ENCODE peak calls at places on chromosomes 4 and X, in eight cellular contexts. Q, D, X, V, B, Y, F and A are unnamed samples.

GRCh38 chrX:108426262-108426661 is 12.0 kb downstream of the COL4A6 start:
- DNase-seq in Q (no peak), X (no peak), B (no peak), V (no peak), Y (no peak), F (no peak), D (no peak), A (no peak)

GRCh38 chrX:150854856-150855255 is 43.6 kb downstream of the CD99L2 start:
- DNase-seq in D (no peak), Y (no peak), V (no peak), X (no peak), B (peak), F (no peak), Q (no peak), A (no peak)

GRCh38 chr4:185726931-185727330 is 85.1 kb downstream of the SORBS2 start:
- DNase-seq in Y (no peak), F (no peak), X (no peak), Q (no peak), B (no peak), D (peak), V (no peak), A (no peak)

GRCh38 chrX:129115104-129115503 is 408.2 kb downstream of the SMARCA1 start:
- DNase-seq in Q (peak), V (no peak), B (peak), D (no peak), X (no peak), Y (no peak), F (no peak), A (peak)

GRCh38 chrX:133325422-133325821 is 89.9 kb downstream of the GPC4 start:
- DNase-seq in V (no peak), Y (no peak), B (no peak), X (no peak), D (no peak), F (no peak), Q (no peak), A (no peak)

GRCh38 chr4:89056953-89057398 is at the start of gene FAM13A:
- DNase-seq in X (peak), Y (no peak), D (peak), F (peak), V (peak), Q (peak), B (peak), A (peak)

GRCh38 chr4:74503580-74503979 is 58.6 kb downstream of the AREG start:
- DNase-seq in X (no peak), B (no peak), Y (no peak), Q (no peak), D (no peak), V (no peak), F (no peak), A (peak)

GRCh38 chrX:150577174-150577573 is 8.8 kb downstream of the MTM1 start:
- DNase-seq in D (no peak), F (no peak), Q (no peak), X (no peak), B (no peak), V (no peak), Y (no peak), A (no peak)

GRCh38 chr4:78622253-78622979 is 70.8 kb downstream of the ANXA3 start:
- DNase-seq in F (no peak), B (no peak), X (no peak), V (no peak), Y (no peak), Q (no peak), D (no peak), A (no peak)

GRCh38 chrX:124256209-124256608 is 76.3 kb upstream of the TEX13D start:
- DNase-seq in F (no peak), Q (no peak), Y (no peak), V (no peak), B (no peak), D (no peak), X (no peak), A (no peak)

GRCh38 chrX:64321507-64321906 is 73.7 kb downstream of the MTMR8 start:
- DNase-seq in B (no peak), V (no peak), D (no peak), Q (no peak), X (no peak), Y (no peak), F (no peak), A (no peak)

GRCh38 chr4:53932784-53933183 is 131.6 kb downstream of the CHIC2 start:
- DNase-seq in X (no peak), Y (no peak), F (peak), Q (no peak), D (no peak), B (no peak), V (no peak), A (no peak)

GRCh38 chr4:152352215-152352614 is 183.7 kb downstream of the FBXW7 start:
- DNase-seq in D (no peak), F (no peak), Q (no peak), B (no peak), V (no peak), Y (no peak), X (no peak), A (no peak)

GRCh38 chrX:153507484-153508178 is 9.8 kb upstream of the ATP2B3 start:
- DNase-seq in F (no peak), B (peak), V (peak), X (peak), Y (peak), Q (peak), D (peak), A (peak)

GRCh38 chrX:103329991-103330390 is at the start of gene TCEAL7:
- DNase-seq in X (no peak), B (no peak), D (peak), F (no peak), Q (peak), Y (no peak), V (no peak), A (no peak)

GRCh38 chr4:3690576-3691152 is 75.5 kb upstream of the ADRA2C start:
- DNase-seq in F (no peak), D (no peak), Q (peak), V (peak), Y (no peak), B (no peak), X (no peak), A (no peak)

GRCh38 chrX:47200385-47201150 is 6.9 kb downstream of the UBA1 start:
- DNase-seq in Y (no peak), F (no peak), D (no peak), B (no peak), V (no peak), Q (no peak), X (no peak), A (no peak)

GRCh38 chr4:147530723-147531122 is 49.8 kb downstream of the EDNRA start:
- DNase-seq in Y (no peak), X (no peak), D (no peak), Q (no peak), B (no peak), F (no peak), V (no peak), A (no peak)

GRCh38 chrX:141632124-141632523 is 42.6 kb downstream of the SPANXA2 start:
- DNase-seq in Q (no peak), B (no peak), V (no peak), Y (no peak), D (no peak), F (no peak), X (no peak), A (peak)

GRCh38 chr4:21780158-21780557 is 168.4 kb downstream of the KCNIP4 start:
- DNase-seq in D (no peak), B (no peak), X (no peak), Y (no peak), F (no peak), Q (no peak), V (no peak), A (no peak)

GRCh38 chr4:180205276-180205675 is 2037.9 kb upstream of the TENM3 start:
- DNase-seq in V (no peak), D (no peak), Y (no peak), F (no peak), B (no peak), Q (no peak), X (no peak), A (no peak)

GRCh38 chr4:16122784-16123183 is 39.0 kb upstream of the PROM1 start:
- DNase-seq in X (no peak), V (no peak), Q (no peak), D (no peak), B (no peak), F (no peak), Y (no peak), A (no peak)

GRCh38 chr4:16124232-16124631 is 40.4 kb upstream of the PROM1 start:
- DNase-seq in D (no peak), Q (no peak), V (no peak), B (no peak), X (no peak), F (no peak), Y (no peak), A (no peak)

GRCh38 chr4:16123356-16124084 is 39.7 kb upstream of the PROM1 start:
- DNase-seq in Y (no peak), F (no peak), D (no peak), X (no peak), B (no peak), Q (no peak), V (peak), A (no peak)

GRCh38 chr4:16126714-16127113 is 42.9 kb upstream of the PROM1 start:
- DNase-seq in V (no peak), Q (no peak), Y (no peak), D (no peak), F (no peak), X (no peak), B (no peak), A (no peak)

GRCh38 chr4:16125571-16126445 is 42.0 kb upstream of the PROM1 start:
- DNase-seq in B (no peak), V (no peak), X (no peak), Q (no peak), D (no peak), Y (no peak), F (peak), A (no peak)
- TF ChIP-seq CTCF in B (no peak), V (no peak), X (no peak), Q (no peak), D (no peak), Y (no peak), F (no peak), A (no peak)

GRCh38 chr4:6709230-6710114 is at the start of gene MRFAP1L1:
- DNase-seq in Q (peak), D (peak), V (peak), B (peak), F (peak), Y (peak), X (peak), A (peak)
- TF ChIP-seq CTCF in Q (no peak), D (no peak), V (no peak), B (no peak), F (peak), Y (no peak), X (no peak), A (no peak)

GRCh38 chr4:67700119-67700873 is 659 bp downstream of the UBA6 start:
- DNase-seq in Q (no peak), D (no peak), X (no peak), F (no peak), V (no peak), Y (no peak), B (peak), A (peak)

GRCh38 chr4:67702166-67702565 is 1.2 kb upstream of the UBA6 start:
- DNase-seq in D (no peak), X (no peak), Q (no peak), Y (no peak), F (no peak), V (no peak), B (no peak), A (no peak)

GRCh38 chr4:67700874-67701850 is at the start of gene UBA6:
- DNase-seq in X (peak), D (peak), F (peak), Y (peak), Q (peak), B (peak), V (peak), A (peak)

GRCh38 chr4:67699603-67700002 is 1.4 kb downstream of the UBA6 start:
- DNase-seq in Q (no peak), D (no peak), F (no peak), X (no peak), B (no peak), Y (no peak), V (no peak), A (no peak)

DNA sequence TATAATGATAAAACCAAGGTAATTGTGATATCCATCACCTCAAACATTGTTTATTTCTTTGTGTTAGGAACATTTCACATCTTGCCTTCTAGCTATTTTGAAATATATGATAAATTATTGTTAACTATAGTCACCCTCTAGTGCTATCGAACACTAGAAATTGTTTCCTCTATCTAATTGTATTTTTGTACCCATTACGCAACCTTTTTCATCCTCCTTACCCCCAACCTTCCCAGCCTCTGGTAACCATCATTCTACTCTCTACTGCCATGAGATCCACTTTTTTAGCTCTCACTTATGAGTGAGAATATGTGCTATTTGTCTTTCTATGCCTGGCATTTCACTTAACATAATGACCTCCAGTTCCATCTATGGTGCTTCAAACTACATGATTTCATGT is 3.9 kb upstream of the UBA6 start:
- DNase-seq in V (no peak), Q (no peak), Y (no peak), X (no peak), F (no peak), B (no peak), D (no peak), A (no peak)
- TF ChIP-seq CTCF in V (no peak), Q (no peak), Y (no peak), X (no peak), F (no peak), B (no peak), D (no peak), A (no peak)

GRCh38 chr4:100421356-100421978 is 96.4 kb downstream of the EMCN start:
- DNase-seq in V (no peak), Y (no peak), D (no peak), F (no peak), Q (no peak), X (no peak), B (peak), A (peak)
- TF ChIP-seq CTCF in V (peak), Y (peak), D (no peak), F (peak), Q (no peak), X (peak), B (peak), A (peak)

GRCh38 chr4:125313497-125313896 is 1.3 kb upstream of the FAT4 start:
- DNase-seq in D (peak), V (no peak), Q (peak), Y (no peak), F (peak), B (peak), X (peak), A (peak)
- TF ChIP-seq CTCF in D (peak), V (peak), Q (peak), Y (peak), F (peak), B (peak), X (peak), A (peak)

GRCh38 chr4:168600796-168601583 is 104.1 kb downstream of the PALLD start:
- DNase-seq in D (no peak), Q (no peak), F (no peak), Y (no peak), X (no peak), B (no peak), V (no peak), A (peak)

GRCh38 chr4:168598191-168598590 is 101.3 kb downstream of the PALLD start:
- DNase-seq in B (no peak), F (no peak), Y (no peak), Q (no peak), D (no peak), V (no peak), X (no peak), A (no peak)

GRCh38 chr4:168604496-168605373 is 107.9 kb downstream of the PALLD start:
- DNase-seq in D (peak), B (no peak), Y (no peak), F (no peak), Q (no peak), X (no peak), V (no peak), A (peak)

GRCh38 chr4:168605411-168605810 is 108.6 kb downstream of the PALLD start:
- DNase-seq in F (no peak), X (no peak), D (no peak), B (no peak), Q (no peak), V (no peak), Y (no peak), A (no peak)

DNA sequence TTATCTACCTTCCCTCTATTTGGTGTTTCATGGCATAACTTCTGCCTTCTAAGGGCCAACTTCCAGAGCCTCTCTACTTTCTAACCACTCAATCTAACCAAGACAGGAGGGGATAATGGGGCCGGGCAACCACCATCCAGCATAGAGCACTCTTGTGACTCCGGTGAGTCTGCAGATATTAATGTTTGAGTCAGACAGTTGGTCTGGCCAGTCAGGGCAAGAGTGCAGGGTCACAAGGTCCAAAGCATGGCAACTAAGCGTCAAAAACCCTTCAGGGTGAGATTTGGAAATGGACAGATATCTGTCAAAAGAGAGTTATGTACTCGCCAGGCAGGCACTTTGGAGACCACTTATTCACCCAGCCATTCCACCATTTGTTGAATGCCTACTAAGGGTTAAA is 105.0 kb downstream of the PALLD start:
- DNase-seq in V (no peak), Y (no peak), X (no peak), D (no peak), F (no peak), Q (no peak), B (no peak), A (no peak)
- TF ChIP-seq CTCF in V (no peak), Y (no peak), X (no peak), D (no peak), F (no peak), Q (no peak), B (no peak), A (no peak)

DNA sequence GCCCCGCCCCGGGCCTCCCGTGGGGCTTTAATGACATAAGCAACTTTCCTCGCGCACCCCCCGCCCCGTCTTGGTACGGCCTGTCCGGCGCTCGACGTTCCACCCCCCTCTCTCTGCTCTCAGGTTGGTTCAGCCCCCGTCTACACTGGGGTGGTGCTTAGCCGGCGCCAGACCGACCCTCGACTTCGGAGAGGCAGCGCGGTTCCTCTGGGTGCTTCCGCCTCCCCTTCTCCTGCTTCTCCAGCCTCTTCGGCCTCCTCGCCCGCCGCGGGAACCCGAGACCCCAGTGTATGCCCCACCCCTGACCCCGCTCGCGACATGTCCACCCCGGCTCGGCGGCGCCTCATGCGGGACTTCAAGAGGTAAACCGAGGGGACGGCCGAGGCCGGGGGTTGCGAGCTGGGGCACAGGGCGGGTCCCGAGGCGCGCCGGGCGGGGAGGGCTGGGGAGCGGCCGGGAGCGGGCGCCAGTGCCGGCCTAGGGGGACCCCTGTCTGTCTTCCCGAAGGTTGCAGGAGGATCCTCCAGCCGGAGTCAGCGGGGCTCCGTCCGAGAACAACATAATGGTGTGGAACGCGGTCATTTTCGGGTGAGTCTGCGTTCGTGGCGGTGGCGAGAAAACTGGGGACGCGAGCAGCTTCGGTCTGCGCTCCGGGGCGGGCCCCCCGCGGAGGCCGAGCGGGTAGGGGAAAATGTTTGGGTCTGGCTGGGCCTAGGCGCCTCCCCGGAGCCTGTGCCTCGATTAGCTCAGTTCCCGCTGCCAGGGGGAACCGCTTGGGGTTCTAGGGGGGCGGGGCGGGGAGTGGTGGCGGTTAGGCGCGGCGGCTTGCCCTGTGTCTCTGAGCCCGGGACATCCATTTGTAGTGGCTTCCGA is at the start of gene UBE2A:
- DNase-seq in V (peak), Y (peak), F (peak), X (peak), Q (peak), B (peak), D (peak), A (peak)
- TF ChIP-seq CTCF in V (no peak), Y (no peak), F (peak), X (no peak), Q (no peak), B (no peak), D (peak), A (peak)

GRCh38 chr4:158895797-158896442 is 127.1 kb downstream of the FNIP2 start:
- DNase-seq in D (no peak), X (no peak), Q (peak), B (no peak), F (no peak), Y (no peak), V (no peak), A (peak)

GRCh38 chr4:158890294-158890693 is 121.5 kb downstream of the FNIP2 start:
- DNase-seq in F (no peak), X (no peak), D (no peak), Y (no peak), B (no peak), V (no peak), Q (no peak), A (no peak)

GRCh38 chr4:158896459-158897238 is 127.8 kb downstream of the FNIP2 start:
- DNase-seq in B (no peak), F (no peak), Y (no peak), V (no peak), Q (no peak), D (no peak), X (no peak), A (no peak)

GRCh38 chr4:158891256-158891655 is 122.4 kb downstream of the FNIP2 start:
- DNase-seq in Q (no peak), V (no peak), X (no peak), F (no peak), B (no peak), Y (no peak), D (no peak), A (no peak)

DNA sequence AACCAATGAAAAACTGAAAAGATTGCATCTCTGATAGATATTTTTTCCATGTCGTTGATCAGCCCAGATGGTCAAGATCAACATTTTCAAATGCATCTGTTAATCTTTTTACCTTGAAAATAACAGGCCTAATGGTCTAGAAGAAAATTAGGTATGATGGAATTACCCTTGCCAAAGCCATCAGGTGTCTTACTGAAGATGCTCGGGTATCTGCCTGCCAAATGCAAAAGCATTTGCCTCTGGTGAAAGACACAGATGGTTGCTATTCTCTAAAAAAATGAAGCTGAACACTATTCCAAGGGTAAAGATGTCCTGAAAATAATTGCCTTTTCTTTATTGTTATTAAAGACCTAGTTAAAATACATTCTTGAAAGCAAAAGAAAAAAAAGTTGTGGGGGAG is 126.0 kb downstream of the FNIP2 start:
- DNase-seq in Q (no peak), Y (no peak), B (no peak), X (no peak), V (no peak), D (no peak), F (no peak), A (no peak)
- TF ChIP-seq CTCF in Q (no peak), Y (no peak), B (no peak), X (no peak), V (no peak), D (no peak), F (no peak), A (no peak)

GRCh38 chrX:49878128-49878833 is 1.0 kb upstream of the USP27X start:
- DNase-seq in D (peak), Q (no peak), F (no peak), X (peak), V (peak), B (no peak), Y (no peak), A (no peak)

GRCh38 chrX:49878834-49879655 is at the start of gene USP27X:
- DNase-seq in X (peak), Y (peak), V (peak), D (peak), B (peak), Q (peak), F (peak), A (peak)

GRCh38 chrX:49879656-49880277 is 483 bp downstream of the USP27X start:
- DNase-seq in V (no peak), Q (no peak), F (no peak), B (peak), D (no peak), X (no peak), Y (no peak), A (peak)

GRCh38 chrX:49877397-49878101 is 1.7 kb upstream of the USP27X start:
- DNase-seq in V (no peak), B (no peak), X (no peak), D (no peak), F (no peak), Y (no peak), Q (no peak), A (no peak)

GRCh38 chrX:49876750-49877149 is 2.5 kb upstream of the USP27X start:
- DNase-seq in X (no peak), Q (no peak), D (no peak), F (no peak), V (no peak), B (peak), Y (peak), A (peak)
- TF ChIP-seq CTCF in X (peak), Q (no peak), D (no peak), F (no peak), V (peak), B (peak), Y (peak), A (peak)